ENCODE peak calls at places on chromosomes 11 and 22, in four cellular contexts. A is NCI-H446 treated with DMSO at 0.1 percent for 48 hours; E is activated naive CD4-positive, alpha-beta T cell treated with anti-CD3 and anti-CD28 coated beads, Interleukin-2, amount 10 ng/mL, durations not matched to agents 7 days and 5 days; D is A549. N is an unnamed sample.

GRCh38 chr11:78039919-78040671 is 17.0 kb upstream of the KCTD14 start:
- DNase-seq in E (no peak), D (peak), A (peak), N (peak)

GRCh38 chr22:24429411-24430365 is 2.3 kb downstream of the ADORA2A start:
- DNase-seq in A (peak), D (no peak), E (peak), N (peak)

GRCh38 chr11:47850337-47850736 is 2.2 kb upstream of the NUP160 start:
- DNase-seq in E (no peak), D (no peak), A (no peak), N (no peak)

GRCh38 chr11:100684101-100685065 is 2.7 kb upstream of the ARHGAP42 start:
- DNase-seq in E (no peak), A (no peak), D (no peak), N (no peak)

GRCh38 chr11:72930011-72930410 is 115.8 kb downstream of the ATG16L2 start:
- DNase-seq in A (peak), D (no peak), E (no peak), N (no peak)

GRCh38 chr11:66834943-66835342 is 8.3 kb upstream of the RCE1 start:
- DNase-seq in A (no peak), E (no peak), D (no peak), N (no peak)

GRCh38 chr22:47151064-47151463 is 388.6 kb downstream of the TBC1D22A start:
- DNase-seq in A (no peak), E (no peak), D (no peak), N (no peak)

GRCh38 chr22:27534720-27535125 is 266.8 kb downstream of the MN1 start:
- DNase-seq in D (no peak), E (no peak), A (no peak), N (no peak)

GRCh38 chr11:126317681-126318641 is 14.1 kb downstream of the DCPS start:
- DNase-seq in D (no peak), A (peak), E (peak), N (peak)

GRCh38 chr11:66317766-66318575 is 1.1 kb upstream of the CD248 start:
- DNase-seq in A (no peak), D (no peak), E (peak), N (no peak)

GRCh38 chr11:59550368-59550841 is 39.1 kb downstream of the OR4D9 start:
- DNase-seq in A (peak), E (peak), D (peak), N (peak)

GRCh38 chr11:100831929-100832480 is 144.9 kb downstream of the ARHGAP42 start:
- DNase-seq in A (peak), D (no peak), E (no peak), N (no peak)

GRCh38 chr11:73218106-73218829 is at the start of gene P2RY2:
- DNase-seq in D (peak), E (peak), A (no peak), N (peak)

N was measured in activated effector memory CD4-positive, alpha-beta T cell treated with anti-CD3 and anti-CD28 coated beads, Interleukin-2, amount 50 U/mL, for 16 hours.